ENCODE peak calls at places on chromosomes 13 and 19, in five cellular contexts. S, D, X, W and I are unnamed samples.
A peak's percentile ranks its signal among the peaks of the same experiment; 100 is the strongest.

GRCh38 chr19:17235618-17236413 is 9.8 kb downstream of the OCEL1 start:
- DNase-seq in X (no peak), S (no peak), W (no peak), D (peak; percentile 80), I (peak; percentile 85)

GRCh38 chr13:40478775-40479174 is 187.7 kb downstream of the FOXO1 start:
- DNase-seq in D (no peak), W (no peak), S (no peak), X (no peak), I (no peak)

GRCh38 chr19:37817180-37817911 is 38.0 kb upstream of the ZNF573 start:
- DNase-seq in D (peak; percentile 86), X (no peak), W (no peak), S (no peak), I (no peak)

GRCh38 chr13:47480121-47480520 is 521.0 kb downstream of the SUCLA2 start:
- DNase-seq in W (no peak), D (no peak), S (no peak), X (no peak), I (no peak)

GRCh38 chr19:36547001-36547732 is 19.1 kb upstream of the ZNF260 start:
- DNase-seq in D (no peak), W (no peak), S (no peak), X (no peak), I (no peak)

GRCh38 chr13:106238690-106239089 is 296.8 kb downstream of the EFNB2 start:
- DNase-seq in S (no peak), D (no peak), W (no peak), X (no peak), I (no peak)

GRCh38 chr19:48490980-48491792 is 20.4 kb downstream of the LMTK3 start:
- DNase-seq in X (no peak), W (no peak), D (peak; percentile 87), S (peak; percentile 86), I (peak; percentile 95)

GRCh38 chr13:113192902-113193301 is 15.6 kb downstream of the PCID2 start:
- DNase-seq in X (no peak), S (no peak), W (no peak), D (no peak), I (no peak)

GRCh38 chr13:39959497-39959896 is 304.0 kb downstream of the COG6 start:
- DNase-seq in S (no peak), W (no peak), X (no peak), D (no peak), I (no peak)

GRCh38 chr13:42477588-42478190 is 96.3 kb upstream of the TNFSF11 start:
- DNase-seq in W (no peak), S (no peak), X (no peak), D (no peak), I (no peak)

GRCh38 chr19:33432408-33433170 is 59.1 kb downstream of the CEBPG start:
- DNase-seq in W (no peak), D (no peak), X (no peak), S (no peak), I (no peak)

GRCh38 chr19:8575467-8575997 is 1.7 kb downstream of the MYO1F start:
- DNase-seq in X (no peak), S (no peak), D (no peak), W (no peak), I (no peak)

GRCh38 chr13:58889474-58889873 is 1257.9 kb downstream of the PCDH17 start:
- DNase-seq in W (no peak), X (no peak), S (no peak), D (no peak), I (no peak)

GRCh38 chr19:2129892-2130770 is 21.2 kb downstream of the AP3D1 start:
- DNase-seq in S (no peak), D (no peak), X (no peak), W (no peak), I (no peak)

GRCh38 chr19:29533578-29534544 is 8.1 kb downstream of the VSTM2B start:
- DNase-seq in S (no peak), D (peak; percentile 14), W (no peak), X (no peak), I (no peak)

GRCh38 chr13:26968431-26969335 is 202.9 kb downstream of the USP12 start:
- DNase-seq in W (no peak), D (no peak), X (peak; percentile 94), S (no peak), I (peak; percentile 14)

GRCh38 chr19:15944401-15944800 is 4.4 kb upstream of the OR10H4 start:
- DNase-seq in S (no peak), W (no peak), X (no peak), D (no peak), I (no peak)

GRCh38 chr13:111387026-111387871 is 66.8 kb downstream of the TEX29 start:
- DNase-seq in X (no peak), S (no peak), D (no peak), W (no peak), I (no peak)

GRCh38 chr13:30997697-30998547 is 65.5 kb downstream of the TEX26 start:
- DNase-seq in W (no peak), D (no peak), S (no peak), X (no peak), I (no peak)

GRCh38 chr13:44967656-44968451 is 21.4 kb downstream of the NUFIP1 start:
- DNase-seq in X (no peak), S (no peak), D (no peak), W (no peak), I (no peak)

GRCh38 chr13:45674908-45675307 is 27.2 kb upstream of the CBY2 start:
- DNase-seq in D (no peak), X (no peak), W (no peak), S (no peak), I (no peak)

GRCh38 chr19:56874530-56874929 is 34.0 kb upstream of the PEG3 start:
- DNase-seq in D (no peak), X (no peak), W (no peak), S (no peak), I (no peak)

GRCh38 chr13:23610187-23610576 is 40.0 kb downstream of the TNFRSF19 start:
- DNase-seq in X (peak; percentile 76), W (no peak), D (no peak), S (no peak), I (no peak)

GRCh38 chr19:19443902-19444693 is 38.6 kb downstream of the GATAD2A start:
- DNase-seq in X (no peak), W (no peak), D (no peak), S (no peak), I (no peak)

GRCh38 chr13:107351305-107351704 is 783.4 kb upstream of the ARGLU1 start:
- DNase-seq in D (no peak), W (no peak), X (no peak), S (no peak), I (no peak)

GRCh38 chr13:98143601-98144500 is 957 bp downstream of the FARP1 start:
- DNase-seq in D (no peak), S (peak; percentile 9), X (no peak), W (no peak), I (no peak)

GRCh38 chr19:17215125-17215971 is at the start of gene USE1:
- DNase-seq in S (peak; percentile 76), W (peak; percentile 63), D (peak; percentile 93), X (peak; percentile 86), I (peak; percentile 94)

GRCh38 chr19:41219924-41220567 is 1.0 kb downstream of the AXL start:
- DNase-seq in X (no peak), D (no peak), W (no peak), S (no peak), I (peak; percentile 83)

GRCh38 chr13:75258159-75258782 is 223.7 kb downstream of the TBC1D4 start:
- DNase-seq in D (no peak), W (no peak), X (peak; percentile 16), S (no peak), I (peak; percentile 24)
- TF ChIP-seq KDM1A in D (no peak), W (no peak), X (no peak), S (no peak), I (no peak)

GRCh38 chr19:6466526-6467248 is 2.6 kb downstream of the CRB3 start:
- DNase-seq in W (no peak), S (no peak), X (no peak), D (no peak), I (no peak)

GRCh38 chr19:6464070-6464873 is at the start of gene CRB3:
- DNase-seq in D (peak; percentile 99), S (peak; percentile 40), W (no peak), X (peak; percentile 73), I (no peak)

GRCh38 chr19:6465006-6465405 is 935 bp downstream of the CRB3 start:
- DNase-seq in W (no peak), D (no peak), S (no peak), X (no peak), I (no peak)

GRCh38 chr19:6467384-6467783 is 3.3 kb downstream of the CRB3 start:
- DNase-seq in D (no peak), S (no peak), W (no peak), X (no peak), I (no peak)

DNA sequence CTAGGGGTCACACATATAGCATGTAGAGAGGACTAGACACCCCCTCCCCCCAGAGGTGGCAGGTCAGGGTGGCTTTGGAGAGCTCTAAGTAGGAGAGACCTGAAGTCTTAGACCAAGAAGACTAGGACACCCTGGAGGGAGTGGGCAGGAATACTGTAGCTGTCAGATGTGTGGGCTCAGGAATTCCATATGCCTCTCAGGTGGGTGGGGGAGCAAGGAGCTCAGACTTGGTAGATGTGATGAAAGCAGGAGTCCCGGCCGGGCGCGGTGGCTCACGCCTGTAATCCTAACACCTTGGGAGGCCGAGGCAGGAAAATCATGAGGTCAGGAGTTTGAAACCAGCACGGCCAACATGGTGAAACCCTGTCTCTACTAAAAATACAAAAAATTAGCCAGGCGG is 1.6 kb downstream of the CRB3 start:
- DNase-seq in D (no peak), X (no peak), W (no peak), S (no peak), I (no peak)
- TF ChIP-seq KDM1A in D (no peak), X (no peak), W (no peak), S (no peak), I (no peak)

GRCh38 chr13:93736111-93736510 is 509.5 kb downstream of the GPC6 start:
- DNase-seq in X (no peak), D (no peak), W (no peak), S (no peak), I (no peak)
- TF ChIP-seq KDM1A in X (no peak), D (no peak), W (no peak), S (no peak), I (no peak)

GRCh38 chr19:900302-901111 is 7.2 kb downstream of the RNU6-9 start:
- DNase-seq in S (peak; percentile 34), W (no peak), D (peak; percentile 66), X (no peak), I (peak; percentile 88)

GRCh38 chr19:903266-903797 is 9.7 kb downstream of the R3HDM4 start:
- DNase-seq in W (no peak), S (no peak), D (no peak), X (no peak), I (no peak)

GRCh38 chr19:902446-903226 is 9.4 kb downstream of the RNU6-9 start:
- DNase-seq in D (no peak), W (no peak), S (no peak), X (no peak), I (no peak)

GRCh38 chr19:901216-902092 is 8.2 kb downstream of the RNU6-9 start:
- DNase-seq in S (no peak), X (no peak), D (no peak), W (no peak), I (no peak)

DNA sequence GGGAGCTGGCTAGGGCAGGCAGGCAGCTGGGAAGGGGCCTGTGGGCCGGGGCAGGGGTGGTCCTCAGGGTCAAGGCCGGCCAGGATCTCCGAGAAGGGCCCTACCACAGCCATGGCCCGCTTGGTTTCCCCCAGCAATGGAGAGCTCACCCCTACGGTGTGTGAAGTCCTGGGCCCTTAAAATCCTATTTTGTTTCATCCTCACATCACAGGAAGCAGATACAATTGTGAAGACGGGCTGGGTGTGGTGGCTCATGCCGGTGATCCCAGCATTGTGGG is 8.7 kb downstream of the RNU6-9 start:
- DNase-seq in D (no peak), X (no peak), S (no peak), W (no peak), I (no peak)
- TF ChIP-seq KDM1A in D (no peak), X (no peak), S (no peak), W (no peak), I (no peak)

GRCh38 chr19:46886546-46887239 is 25.9 kb downstream of the ARHGAP35 start:
- DNase-seq in X (no peak), S (no peak), W (no peak), D (no peak), I (no peak)
- TF ChIP-seq KDM1A in X (no peak), S (no peak), W (no peak), D (no peak), I (no peak)